ENCODE peak calls at places on chromosomes 1 and 21, in four cellular contexts. V, Y, H and F are unnamed samples.

GRCh38 chr1:94739521-94740061 is 80.6 kb upstream of the SLC44A3 start:
- DNase-seq in V (no peak), Y (no peak), H (no peak), F (no peak)

GRCh38 chr21:26451014-26451740 is 121.9 kb downstream of the CYYR1 start:
- DNase-seq in V (no peak), Y (no peak), H (no peak), F (no peak)

GRCh38 chr1:96843196-96843595 is 121.6 kb downstream of the PTBP2 start:
- DNase-seq in V (no peak), Y (no peak), H (no peak), F (no peak)

GRCh38 chr1:16988210-16988609 is 7.8 kb upstream of the MFAP2 start:
- DNase-seq in V (no peak), Y (no peak), H (no peak), F (no peak)

GRCh38 chr1:234826352-234826751 is 216.4 kb upstream of the IRF2BP2 start:
- DNase-seq in V (no peak), Y (no peak), H (no peak), F (no peak)

GRCh38 chr1:7893529-7894180 is 40.8 kb upstream of the UTS2 start:
- DNase-seq in V (no peak), Y (no peak), H (no peak), F (no peak)

GRCh38 chr1:40898434-40898900 is 36.3 kb upstream of the CITED4 start:
- DNase-seq in V (no peak), Y (no peak), H (no peak), F (no peak)

GRCh38 chr21:32834825-32835224 is 63.3 kb upstream of the PAXBP1 start:
- DNase-seq in V (no peak), Y (no peak), H (no peak), F (no peak)

GRCh38 chr1:77394166-77394565 is 112.3 kb downstream of the AK5 start:
- DNase-seq in V (no peak), Y (no peak), H (no peak), F (no peak)

GRCh38 chr1:178055093-178055492 is 38.8 kb upstream of the RASAL2 start:
- DNase-seq in V (no peak), Y (peak), H (no peak), F (no peak)

GRCh38 chr1:7456683-7457082 is 314.4 kb upstream of the VAMP3 start:
- DNase-seq in V (no peak), Y (no peak), H (no peak), F (no peak)

GRCh38 chr1:221503268-221503667 is 238.6 kb downstream of the DUSP10 start:
- DNase-seq in V (no peak), Y (no peak), H (no peak), F (no peak)

GRCh38 chr1:44839561-44839960 is 3.5 kb downstream of the PTCH2 start:
- DNase-seq in V (no peak), Y (no peak), H (no peak), F (no peak)

GRCh38 chr21:32427958-32428623 is 15.6 kb downstream of the EVA1C start:
- DNase-seq in V (no peak), Y (no peak), H (no peak), F (no peak)

GRCh38 chr1:153683853-153684252 is 5.4 kb downstream of the NPR1 start:
- DNase-seq in V (no peak), Y (no peak), H (no peak), F (no peak)

GRCh38 chr1:58784758-58785423 is 1.0 kb upstream of the JUN start:
- DNase-seq in V (peak), Y (peak), H (peak), F (peak)

GRCh38 chr21:46160563-46161179 is 5.3 kb upstream of the FTCD start:
- DNase-seq in V (no peak), Y (no peak), H (no peak), F (peak)

GRCh38 chr21:45982256-45982757 is 737 bp downstream of the COL6A1 start:
- DNase-seq in V (no peak), Y (peak), H (no peak), F (peak)

GRCh38 chr1:160797861-160798273 is 1.9 kb downstream of the LY9 start:
- DNase-seq in V (peak), Y (no peak), H (peak), F (no peak)

GRCh38 chr1:238063454-238063853 is 172.7 kb upstream of the ZP4 start:
- DNase-seq in V (no peak), Y (no peak), H (no peak), F (peak)

GRCh38 chr1:23475134-23475628 is 8.8 kb downstream of the ASAP3 start:
- DNase-seq in V (no peak), Y (peak), H (no peak), F (no peak)

GRCh38 chr1:42822833-42823392 is 5.7 kb upstream of the SVBP start:
- DNase-seq in V (no peak), Y (no peak), H (no peak), F (no peak)

GRCh38 chr21:45248893-45249381 is 38.8 kb downstream of the POFUT2 start:
- DNase-seq in V (no peak), Y (no peak), H (no peak), F (peak)

GRCh38 chr21:16280731-16281130 is 550.9 kb downstream of the USP25 start:
- DNase-seq in V (no peak), Y (no peak), H (no peak), F (no peak)

GRCh38 chr21:16287060-16287459 is 557.3 kb downstream of the USP25 start:
- DNase-seq in V (no peak), Y (no peak), H (no peak), F (no peak)

GRCh38 chr21:16279658-16280581 is 550.1 kb downstream of the USP25 start:
- DNase-seq in V (no peak), Y (peak), H (no peak), F (no peak)

GRCh38 chr21:16291296-16291695 is 561.5 kb downstream of the USP25 start:
- DNase-seq in V (no peak), Y (no peak), H (no peak), F (no peak)

GRCh38 chr21:16285646-16286223 is 556.0 kb downstream of the USP25 start:
- DNase-seq in V (no peak), Y (no peak), H (no peak), F (no peak)
- H3K4me3 ChIP-seq in V (no peak), Y (no peak), H (no peak), F (no peak)

GRCh38 chr21:36718951-36719501 is 20.1 kb downstream of the SIM2 start:
- DNase-seq in V (no peak), Y (no peak), H (no peak), F (no peak)
- H3K4me3 ChIP-seq in V (no peak), Y (no peak), H (no peak), F (no peak)

DNA sequence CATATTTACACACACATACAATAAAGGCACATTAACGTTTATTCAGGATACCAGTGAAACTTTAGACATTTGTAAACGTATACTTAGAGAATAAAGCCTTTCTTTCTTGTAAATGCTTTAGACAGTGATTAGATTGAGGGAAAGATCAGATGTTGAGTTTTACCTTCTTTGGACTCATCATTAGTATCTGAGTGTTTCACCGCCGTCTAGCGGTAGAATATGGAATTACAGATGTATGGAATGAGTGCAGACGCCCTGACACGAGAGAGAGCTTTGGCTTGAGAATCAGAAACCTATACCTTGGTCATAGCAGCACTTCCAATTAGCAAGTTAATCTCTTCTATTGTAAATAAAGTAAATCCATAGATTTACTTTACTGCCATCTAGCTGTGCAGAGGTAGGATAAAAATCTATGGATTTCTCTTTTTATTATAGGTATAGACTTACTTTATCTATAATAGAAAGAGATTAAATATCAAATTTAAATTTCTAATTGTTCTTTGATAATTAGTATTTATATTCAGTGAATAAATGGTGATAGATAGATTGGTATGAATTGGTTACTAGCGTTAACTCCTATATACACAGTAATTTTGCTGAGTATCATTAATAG is 12.6 kb downstream of the FLG2 start:
- DNase-seq in V (peak), Y (no peak), H (no peak), F (peak)
- H3K4me3 ChIP-seq in V (no peak), Y (no peak), H (no peak), F (no peak)

GRCh38 chr1:156064615-156065014 is 3.7 kb downstream of the RAB25 start:
- DNase-seq in V (no peak), Y (no peak), H (no peak), F (no peak)
- H3K4me3 ChIP-seq in V (no peak), Y (no peak), H (no peak), F (no peak)

GRCh38 chr21:24590261-24590660 is 1017.0 kb downstream of the MRPL39 start:
- DNase-seq in V (no peak), Y (no peak), H (no peak), F (no peak)

DNA sequence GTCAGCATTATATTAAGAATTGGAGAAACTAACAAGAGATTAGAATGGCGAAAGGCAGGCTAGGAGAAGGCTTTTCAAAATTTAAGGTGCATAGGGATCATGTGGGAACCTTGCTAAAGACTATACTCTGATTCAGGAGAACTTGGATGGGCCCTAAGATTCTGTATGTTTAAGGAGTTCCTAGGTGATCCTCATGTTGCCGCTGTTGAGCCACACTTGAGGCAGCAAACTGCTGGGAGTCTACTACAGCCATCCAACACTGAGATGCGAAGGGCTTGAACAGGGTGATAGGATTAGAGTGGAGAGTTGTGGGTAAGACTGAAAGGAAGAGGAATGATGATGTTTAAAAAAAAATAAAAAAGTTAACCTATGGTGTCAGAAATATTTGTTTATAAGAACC is 1013.2 kb downstream of the MRPL39 start:
- DNase-seq in V (no peak), Y (no peak), H (no peak), F (no peak)
- H3K4me3 ChIP-seq in V (no peak), Y (no peak), H (no peak), F (no peak)

GRCh38 chr1:9538669-9539164 is 548 bp upstream of the SLC25A33 start:
- DNase-seq in V (no peak), Y (no peak), H (no peak), F (no peak)

GRCh38 chr1:9539165-9539828 is at the start of gene SLC25A33:
- DNase-seq in V (peak), Y (peak), H (peak), F (peak)

GRCh38 chr1:9537863-9538668 is 1.2 kb upstream of the SLC25A33 start:
- DNase-seq in V (no peak), Y (no peak), H (no peak), F (no peak)

GRCh38 chr1:9534953-9535352 is 4.3 kb upstream of the SLC25A33 start:
- DNase-seq in V (no peak), Y (no peak), H (no peak), F (no peak)

GRCh38 chr1:9536301-9536700 is 3.0 kb upstream of the SLC25A33 start:
- DNase-seq in V (no peak), Y (no peak), H (no peak), F (no peak)
- H3K4me3 ChIP-seq in V (no peak), Y (no peak), H (no peak), F (no peak)

GRCh38 chr1:8902765-8903164 is 24.3 kb upstream of the ENO1 start:
- DNase-seq in V (no peak), Y (no peak), H (no peak), F (no peak)

GRCh38 chr1:8903410-8903809 is 24.9 kb upstream of the ENO1 start:
- DNase-seq in V (no peak), Y (no peak), H (no peak), F (no peak)

GRCh38 chr1:8905582-8906191 is 27.2 kb upstream of the ENO1 start:
- DNase-seq in V (no peak), Y (no peak), H (no peak), F (no peak)

GRCh38 chr1:8908388-8909151 is 30.1 kb upstream of the ENO1 start:
- DNase-seq in V (no peak), Y (no peak), H (no peak), F (no peak)

GRCh38 chr1:8903908-8904650 is 25.6 kb upstream of the ENO1 start:
- DNase-seq in V (no peak), Y (no peak), H (no peak), F (no peak)
- H3K4me3 ChIP-seq in V (no peak), Y (no peak), H (no peak), F (no peak)

GRCh38 chr1:109863699-109864062 is 47.0 kb upstream of the CSF1 start:
- DNase-seq in V (no peak), Y (no peak), H (no peak), F (no peak)
- H3K4me3 ChIP-seq in V (no peak), Y (no peak), H (no peak), F (no peak)